ENCODE peak calls at places on chromosomes 5 and 9, in four cellular contexts. S, H, X and U are unnamed samples. For H3K4me1, the result is how much of the 10 kb centered on the place peaks cover.

GRCh38 chr5:74838262-74838661 is 27.9 kb downstream of the FAM169A start:
- DNase-seq in S (no peak), X (no peak), H (no peak), U (no peak)

GRCh38 chr9:37026085-37026935 is 7.8 kb downstream of the PAX5 start:
- DNase-seq in X (no peak), H (peak), S (no peak), U (no peak)

GRCh38 chr5:132439521-132440206 is 50.9 kb downstream of the IRF1 start:
- DNase-seq in S (no peak), X (no peak), H (peak), U (peak)

GRCh38 chr5:87185838-87186237 is 81.8 kb upstream of the RASA1 start:
- DNase-seq in X (no peak), S (peak), H (no peak), U (no peak)

GRCh38 chr9:35431467-35431866 is 58.4 kb upstream of the RUSC2 start:
- DNase-seq in H (no peak), S (no peak), X (no peak), U (no peak)

GRCh38 chr5:775960-776861 is 8.3 kb downstream of the ZDHHC11B start:
- DNase-seq in X (no peak), S (no peak), H (no peak), U (no peak)

GRCh38 chr5:175444060-175444904 is at the start of gene DRD1:
- DNase-seq in S (no peak), H (peak), X (peak), U (peak)

GRCh38 chr5:45623855-45624254 is 72.3 kb downstream of the HCN1 start:
- DNase-seq in S (no peak), X (no peak), H (no peak), U (no peak)

GRCh38 chr5:38603691-38604090 is 47.2 kb upstream of the LIFR start:
- DNase-seq in H (no peak), S (no peak), X (no peak), U (no peak)

GRCh38 chr5:471750-472058 is 28.7 kb downstream of the EXOC3 start:
- DNase-seq in X (no peak), S (no peak), H (no peak), U (no peak)

GRCh38 chr9:8437878-8438277 is 638.3 kb upstream of the DMAC1 start:
- DNase-seq in S (no peak), X (no peak), H (no peak), U (peak)

GRCh38 chr5:154771383-154771901 is 16.3 kb downstream of the LARP1 start:
- DNase-seq in H (peak), S (no peak), X (no peak), U (no peak)

GRCh38 chr9:69816775-69817174 is 3.8 kb upstream of the CFAP95 start:
- DNase-seq in S (no peak), X (no peak), H (no peak), U (no peak)

GRCh38 chr9:135905380-135906282 is 1.7 kb downstream of the CAMSAP1 start:
- DNase-seq in H (peak), S (no peak), X (peak), U (peak)

GRCh38 chr9:129432255-129432654 is 188.6 kb downstream of the C9orf50 start:
- DNase-seq in H (no peak), X (no peak), S (no peak), U (no peak)

GRCh38 chr9:752201-752600 is 89.3 kb upstream of the DMRT1 start:
- DNase-seq in X (no peak), S (peak), H (peak), U (peak)

GRCh38 chr5:127419007-127419406 is 98.4 kb upstream of the PRRC1 start:
- DNase-seq in X (no peak), H (no peak), S (no peak), U (no peak)

GRCh38 chr9:134371731-134372130 is 45.5 kb downstream of the RXRA start:
- DNase-seq in S (peak), H (no peak), X (peak), U (peak)

GRCh38 chr9:134370638-134371037 is 44.4 kb downstream of the RXRA start:
- DNase-seq in H (no peak), X (no peak), S (no peak), U (no peak)

GRCh38 chr9:134369416-134370212 is 43.4 kb downstream of the RXRA start:
- DNase-seq in H (no peak), S (no peak), X (no peak), U (no peak)

GRCh38 chr9:134368571-134368970 is 42.3 kb downstream of the RXRA start:
- DNase-seq in X (no peak), H (no peak), S (no peak), U (no peak)

DNA sequence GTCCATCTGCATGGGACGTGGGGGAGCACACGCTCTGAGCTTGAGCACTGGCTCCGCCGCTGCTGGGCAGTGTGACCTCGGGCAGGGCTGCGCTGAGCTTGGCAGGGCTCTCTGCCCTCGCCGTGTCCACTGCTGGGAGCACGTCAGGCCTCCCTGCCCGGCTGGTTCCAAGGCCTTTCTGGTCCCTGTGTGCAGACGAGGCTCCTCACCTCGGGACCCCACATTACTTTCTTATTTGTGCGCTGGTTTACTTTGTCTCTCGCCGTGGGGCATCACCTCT is 43.9 kb downstream of the RXRA start:
- DNase-seq in S (no peak), H (no peak), X (no peak), U (no peak)
- H3K4me1 ChIP-seq in S (under half), H (under half), X (half or more), U (under half)

DNA sequence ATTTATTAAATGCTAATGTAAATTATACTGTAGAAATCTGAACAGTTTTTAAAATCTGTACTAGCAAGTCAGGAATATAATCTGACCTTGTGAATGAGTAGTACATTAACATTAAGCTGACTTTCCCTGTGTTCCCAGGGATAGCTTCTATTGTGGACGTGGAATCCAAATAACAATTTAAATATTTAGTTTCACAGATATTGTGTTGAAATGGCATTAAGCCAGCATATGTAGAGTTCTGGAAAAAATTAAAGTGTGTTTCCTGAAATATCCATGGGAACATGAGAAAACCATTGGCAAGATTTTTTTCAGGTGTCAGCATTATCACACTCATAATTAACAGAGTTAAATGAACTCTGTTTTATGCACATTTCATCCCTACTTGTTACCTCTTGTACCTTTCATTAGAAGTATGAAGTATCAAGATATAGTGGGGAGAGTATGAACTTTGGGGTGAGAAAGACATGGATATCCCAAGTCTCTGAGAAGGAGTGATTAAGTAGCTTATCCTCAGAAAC is 5.7 kb downstream of the RABGAP1 start:
- DNase-seq in X (no peak), H (no peak), S (no peak), U (no peak)
- H3K4me1 ChIP-seq in X (under half), H (under half), S (under half), U (under half)

GRCh38 chr9:121324316-121324715 is 45.7 kb downstream of the STOM start:
- DNase-seq in S (no peak), H (peak), X (no peak), U (no peak)
- H3K4me1 ChIP-seq in S (under half), H (under half), X (under half), U (under half)

GRCh38 chr5:142792865-142793232 is 22.7 kb downstream of the ARHGAP26 start:
- DNase-seq in H (no peak), S (no peak), X (no peak), U (no peak)
- H3K4me1 ChIP-seq in H (under half), S (under half), X (under half), U (under half)

GRCh38 chr9:131706608-131706970 is 33.3 kb downstream of the RAPGEF1 start:
- DNase-seq in H (no peak), X (no peak), S (no peak), U (no peak)
- H3K4me1 ChIP-seq in H (under half), X (half or more), S (half or more), U (under half)

GRCh38 chr9:137115394-137116026 is 977 bp upstream of the DPP7 start:
- DNase-seq in X (no peak), S (no peak), H (no peak), U (no peak)

GRCh38 chr9:137112564-137113384 is 1.8 kb downstream of the DPP7 start:
- DNase-seq in S (no peak), X (no peak), H (no peak), U (no peak)

GRCh38 chr9:137113385-137114159 is 961 bp downstream of the DPP7 start:
- DNase-seq in X (no peak), H (peak), S (no peak), U (no peak)

GRCh38 chr9:137114613-137115393 is at the start of gene DPP7:
- DNase-seq in H (peak), X (peak), S (no peak), U (peak)

DNA sequence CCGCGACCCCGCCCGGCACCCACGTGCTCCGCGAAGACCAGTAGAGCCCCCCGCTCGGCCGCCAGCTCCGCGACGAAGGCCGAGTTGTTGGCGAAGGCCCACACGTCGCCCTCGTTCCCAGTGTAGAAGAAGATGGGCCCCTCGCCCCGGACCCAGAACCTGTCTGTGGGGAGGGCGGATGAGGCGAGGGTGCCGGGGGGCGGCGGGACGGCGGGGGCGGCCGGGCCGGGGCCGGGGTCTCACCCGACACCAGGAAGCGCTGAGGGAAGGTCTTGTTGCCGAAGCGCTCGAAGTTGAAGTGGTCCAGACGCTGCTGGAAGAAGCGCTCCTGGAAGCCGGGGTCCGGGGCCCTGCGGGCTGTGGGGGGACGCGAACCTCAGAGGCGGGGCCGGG is 317 bp downstream of the DPP7 start:
- DNase-seq in X (no peak), H (peak), S (no peak), U (no peak)
- H3K4me1 ChIP-seq in X (under half), H (under half), S (under half), U (under half)